ENCODE peak calls at places on chromosomes 16 and 17, in five cellular contexts. J is PC-9, I is left lung, H is astrocyte, V is prostate gland. P is an unnamed sample. For H3K27me3 and H3K36me3, the result is how much of the 10 kb centered on the place peaks cover.

GRCh38 chr16:67403976-67404555 is 10.8 kb upstream of the TPPP3 start:
- DNase-seq in J (no peak), I (no peak), H (no peak), V (no peak), P (no peak)

GRCh38 chr16:31513126-31513525 is 4.9 kb upstream of the RUSF1 start:
- DNase-seq in V (no peak), H (peak), I (no peak), J (peak), P (peak)

GRCh38 chr16:80129791-80130190 is 411.0 kb upstream of the DYNLRB2 start:
- DNase-seq in H (no peak), I (no peak), J (no peak), V (no peak), P (no peak)

GRCh38 chr17:69540356-69540755 is 125.9 kb downstream of the MAP2K6 start:
- DNase-seq in J (no peak), V (no peak), H (no peak), I (no peak), P (no peak)

GRCh38 chr17:36728030-36728991 is 126.9 kb downstream of the MRM1 start:
- DNase-seq in V (no peak), H (no peak), I (no peak), J (no peak), P (no peak)

GRCh38 chr17:74768763-74769114 is 7.4 kb downstream of the NAT9 start:
- DNase-seq in I (no peak), V (no peak), H (no peak), J (no peak), P (no peak)

GRCh38 chr16:64997121-64997520 is 124.7 kb downstream of the CDH11 start:
- DNase-seq in V (no peak), I (no peak), H (no peak), J (no peak), P (no peak)

GRCh38 chr17:29383687-29384086 is 6.5 kb upstream of the TAOK1 start:
- DNase-seq in J (no peak), V (no peak), H (no peak), I (no peak), P (peak)

GRCh38 chr17:35757243-35757642 is 3.4 kb upstream of the C17orf50 start:
- DNase-seq in V (no peak), I (no peak), J (no peak), H (no peak), P (no peak)

GRCh38 chr17:56994009-56994792 is 16.3 kb downstream of the SCPEP1 start:
- DNase-seq in I (no peak), H (peak), J (peak), V (no peak), P (no peak)

GRCh38 chr16:66266436-66267286 is 99.8 kb upstream of the CDH5 start:
- DNase-seq in I (peak), J (no peak), H (peak), V (no peak), P (peak)

GRCh38 chr17:76547642-76548202 is 7.9 kb downstream of the PRCD start:
- DNase-seq in H (no peak), V (no peak), J (no peak), I (no peak), P (no peak)

GRCh38 chr16:11405331-11406176 is 60.3 kb downstream of the RMI2 start:
- DNase-seq in I (no peak), V (no peak), J (no peak), H (no peak), P (peak)

GRCh38 chr17:31385428-31386285 is 5.8 kb upstream of the RAB11FIP4 start:
- DNase-seq in J (no peak), V (no peak), H (no peak), I (no peak), P (peak)

GRCh38 chr17:64024781-64025731 is 4.6 kb upstream of the ICAM2 start:
- DNase-seq in V (no peak), I (no peak), J (no peak), H (no peak), P (no peak)

GRCh38 chr16:30030841-30031413 is at the start of gene TLCD3B:
- DNase-seq in I (no peak), V (no peak), J (no peak), H (no peak), P (no peak)

GRCh38 chr17:79082311-79083190 is 7.9 kb downstream of the ENGASE start:
- DNase-seq in I (no peak), J (no peak), H (no peak), V (no peak), P (peak)

GRCh38 chr17:352421-353212 is at the start of gene RPH3AL:
- DNase-seq in V (peak), J (no peak), H (peak), I (peak), P (no peak)

GRCh38 chr16:46689492-46690280 is at the start of gene ORC6:
- DNase-seq in V (peak), J (peak), I (peak), H (peak), P (peak)
- H3K4me3 ChIP-seq in V (peak), J (peak), I (peak), H (peak), P (peak)

DNA sequence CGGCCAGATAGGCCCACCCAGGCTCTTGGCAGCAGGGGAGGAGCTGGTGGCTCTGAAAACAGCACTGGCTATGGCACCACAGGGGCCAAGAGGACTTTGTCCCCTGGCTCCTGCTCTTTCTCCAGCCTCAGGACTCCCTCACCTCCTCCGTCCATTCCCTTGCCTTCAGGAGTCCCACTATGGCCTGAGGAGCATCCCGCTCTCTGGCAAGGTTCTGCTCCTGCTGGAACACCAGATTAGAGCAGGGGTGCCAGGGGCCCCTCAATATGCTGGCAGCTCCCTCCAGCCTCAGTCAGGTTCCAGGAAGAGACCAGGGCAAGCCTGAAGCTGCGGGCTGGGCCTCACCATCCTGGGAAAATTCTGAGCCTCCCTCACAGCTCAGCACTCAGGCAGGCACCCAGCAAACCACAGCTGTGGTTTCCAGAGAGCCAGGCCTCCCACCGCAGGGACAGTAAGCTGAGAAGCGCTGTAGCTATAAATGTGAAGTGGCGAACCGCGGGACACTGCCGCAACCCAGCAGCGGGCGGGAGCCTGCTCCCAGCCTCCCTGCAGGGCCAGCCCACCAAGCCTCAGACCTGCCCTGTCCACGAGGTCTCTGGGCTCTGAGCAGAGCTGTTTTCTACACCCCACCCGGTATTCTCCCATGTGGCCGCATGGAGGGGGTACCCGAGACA is 25.7 kb downstream of the C17orf100 start:
- DNase-seq in V (no peak), J (no peak), I (no peak), H (peak), P (no peak)
- H3K27me3 ChIP-seq in V (under half), J (under half), I (under half), H (under half), P (under half)

DNA sequence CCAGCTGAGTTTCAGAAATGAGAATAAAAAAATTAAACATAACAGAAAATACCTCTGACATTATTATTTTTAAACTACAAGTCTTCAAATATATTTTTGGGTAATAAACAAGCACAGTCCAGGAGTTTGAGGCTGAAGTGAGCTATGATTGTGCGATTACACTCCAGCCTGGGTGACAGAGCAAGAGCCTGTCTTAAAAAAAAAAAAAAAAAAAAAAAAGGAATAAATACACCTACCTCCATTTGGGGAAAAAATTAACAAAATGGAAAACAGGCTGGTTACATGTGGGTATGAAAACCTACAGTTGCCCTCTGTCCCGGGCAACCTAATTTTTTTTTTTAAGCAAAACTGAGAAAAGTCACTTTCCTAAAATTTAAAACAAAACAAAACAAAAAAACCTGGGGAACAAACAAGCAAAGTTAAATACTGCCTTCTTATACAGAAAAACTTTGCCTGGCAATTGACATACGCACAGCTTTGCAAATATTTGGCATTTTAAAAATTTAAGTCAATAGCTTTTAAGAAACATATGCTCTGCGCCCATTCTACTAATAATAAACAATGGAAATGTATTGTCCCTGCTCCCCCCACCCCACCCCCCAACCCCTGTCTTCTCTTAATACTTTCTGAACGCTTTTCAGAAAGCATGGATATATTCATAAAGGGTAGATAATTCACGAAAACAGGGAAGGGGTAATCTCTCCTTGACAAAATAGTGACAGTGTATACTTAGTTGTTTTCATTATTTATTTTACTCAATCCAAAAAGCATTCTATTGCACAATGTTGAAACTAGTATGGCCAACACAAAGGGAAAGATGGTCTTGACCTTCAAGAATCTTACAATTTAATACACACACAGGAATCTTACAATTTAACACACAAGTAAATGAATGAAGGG is 81.3 kb downstream of the STH start:
- DNase-seq in I (no peak), J (no peak), H (no peak), V (no peak), P (no peak)
- H3K36me3 ChIP-seq in I (under half), J (under half), H (under half), V (under half), P (under half)

GRCh38 chr16:87806246-87806607 is 40.4 kb upstream of the KLHDC4 start:
- DNase-seq in V (no peak), J (peak), H (peak), I (no peak), P (no peak)

GRCh38 chr16:87808108-87808507 is 42.3 kb upstream of the KLHDC4 start:
- DNase-seq in I (no peak), J (no peak), V (no peak), H (no peak), P (no peak)

GRCh38 chr16:87809150-87809902 is 43.5 kb upstream of the KLHDC4 start:
- DNase-seq in V (no peak), H (no peak), J (no peak), I (no peak), P (no peak)

GRCh38 chr16:87803385-87803784 is 37.6 kb upstream of the KLHDC4 start:
- DNase-seq in I (no peak), J (no peak), H (no peak), V (no peak), P (no peak)

DNA sequence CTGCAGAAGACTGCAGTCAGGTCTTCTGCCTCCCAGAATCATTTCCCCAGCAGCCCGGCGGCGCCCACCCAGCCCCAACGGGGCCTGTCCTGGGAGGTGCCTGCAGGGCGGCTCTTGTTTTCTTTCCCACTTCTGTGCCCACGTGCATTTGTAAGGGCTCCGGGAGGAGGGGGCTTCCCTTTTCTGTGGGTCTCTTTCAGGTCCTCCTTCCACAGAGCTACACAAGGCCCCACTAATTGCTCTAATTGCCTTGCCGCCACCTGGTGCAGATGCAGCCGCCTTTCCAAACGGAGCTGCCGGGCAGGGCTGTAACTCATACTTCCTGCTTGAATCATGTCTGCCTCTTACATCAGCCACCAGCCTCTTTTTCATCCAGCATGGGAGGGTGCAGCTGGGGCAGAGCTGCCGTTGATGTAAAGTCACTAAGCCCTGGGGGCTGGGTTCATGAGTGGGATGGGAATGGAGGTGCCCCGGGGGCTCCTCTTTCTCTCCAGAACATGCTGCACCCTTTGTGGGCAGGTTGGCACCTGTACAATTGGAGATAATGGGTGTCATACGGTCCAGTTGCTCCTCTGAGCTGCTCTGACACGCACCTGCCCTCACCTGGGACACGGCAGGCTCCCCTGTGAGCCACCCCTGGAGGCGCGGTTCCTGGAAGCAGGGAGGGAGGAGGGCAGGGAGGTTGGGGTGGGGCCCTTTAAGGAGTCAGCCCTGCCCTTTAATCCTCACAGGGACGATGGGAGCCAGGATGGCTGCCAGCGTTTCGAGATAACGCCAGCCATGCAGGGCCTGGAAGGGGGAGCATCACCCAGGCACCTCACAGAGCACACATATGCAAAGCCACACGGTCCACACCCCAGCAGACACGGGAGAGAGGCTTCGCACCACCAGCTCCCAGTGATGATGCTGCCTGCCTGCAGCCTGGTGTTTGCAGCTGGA is 41.1 kb upstream of the KLHDC4 start:
- DNase-seq in I (peak), J (peak), V (peak), H (peak), P (peak)
- H3K4me3 ChIP-seq in I (peak), J (peak), V (no peak), H (peak), P (peak)

GRCh38 chr16:86569843-86570447 is 3.3 kb downstream of the FOXC2 start:
- DNase-seq in V (no peak), H (no peak), J (no peak), I (no peak), P (no peak)
- H3K27me3 ChIP-seq in V (under half), H (under half), J (half or more), I (half or more), P (under half)

P was measured in MG63.